ENCODE peak calls at places on chromosome 21, in seven cellular contexts. One of them, this sample, is unnamed.

GRCh38 chr21:27423073-27423472 is 456.2 kb upstream of the ADAMTS5 start:
- DNase-seq in H1: no peak
- DNase-seq in mesenchymal stem cell: peak; percentile 91
- DNase-seq in H9: no peak
- DNase-seq in neuronal stem cell: no peak
- DNase-seq in IMR-90: peak; percentile 95
- DNase-seq in mesendoderm: peak; percentile 66
- DNase-seq in this sample: peak; percentile 87

GRCh38 chr21:36839123-36839522 is 127.3 kb downstream of the HLCS start:
- DNase-seq in mesenchymal stem cell: peak; percentile 55
- DNase-seq in IMR-90: peak; percentile 91
- DNase-seq in mesendoderm: no peak
- DNase-seq in H1: no peak
- DNase-seq in H9: no peak
- DNase-seq in neuronal stem cell: no peak
- DNase-seq in this sample: no peak

GRCh38 chr21:29961291-29962027 is 21.7 kb upstream of the GRIK1 start:
- DNase-seq in H9: no peak
- DNase-seq in IMR-90: no peak
- DNase-seq in H1: no peak
- DNase-seq in mesendoderm: no peak
- DNase-seq in neuronal stem cell: no peak
- DNase-seq in mesenchymal stem cell: no peak
- DNase-seq in this sample: no peak

GRCh38 chr21:43321111-43321510 is 105.8 kb downstream of the SIK1 start:
- DNase-seq in IMR-90: peak; percentile 37
- DNase-seq in mesendoderm: no peak
- DNase-seq in neuronal stem cell: no peak
- DNase-seq in mesenchymal stem cell: peak; percentile 69
- DNase-seq in H1: no peak
- DNase-seq in H9: no peak
- DNase-seq in this sample: no peak

GRCh38 chr21:29219165-29219770 is 79.5 kb upstream of the BACH1 start:
- DNase-seq in mesendoderm: no peak
- DNase-seq in H1: no peak
- DNase-seq in mesenchymal stem cell: peak; percentile 42
- DNase-seq in neuronal stem cell: no peak
- DNase-seq in IMR-90: peak; percentile 47
- DNase-seq in H9: no peak
- DNase-seq in this sample: no peak

GRCh38 chr21:28805885-28806284 is 186.8 kb downstream of the LTN1 start:
- DNase-seq in H1: no peak
- DNase-seq in H9: no peak
- DNase-seq in mesenchymal stem cell: peak; percentile 87
- DNase-seq in mesendoderm: no peak
- DNase-seq in IMR-90: peak; percentile 97
- DNase-seq in neuronal stem cell: no peak
- DNase-seq in this sample: peak; percentile 28

GRCh38 chr21:14740116-14740515 is 194.0 kb upstream of the SAMSN1 start:
- DNase-seq in neuronal stem cell: no peak
- DNase-seq in mesenchymal stem cell: no peak
- DNase-seq in IMR-90: no peak
- DNase-seq in mesendoderm: no peak
- DNase-seq in H1: no peak
- DNase-seq in H9: no peak
- DNase-seq in this sample: no peak

GRCh38 chr21:35699360-35699759 is 361.0 kb downstream of the SETD4 start:
- DNase-seq in H1: no peak
- DNase-seq in IMR-90: no peak
- DNase-seq in H9: no peak
- DNase-seq in neuronal stem cell: no peak
- DNase-seq in mesenchymal stem cell: no peak
- DNase-seq in mesendoderm: no peak
- DNase-seq in this sample: no peak

GRCh38 chr21:22342855-22343254 is 1344.6 kb downstream of the NCAM2 start:
- DNase-seq in H9: no peak
- DNase-seq in mesenchymal stem cell: no peak
- DNase-seq in mesendoderm: no peak
- DNase-seq in H1: no peak
- DNase-seq in neuronal stem cell: no peak
- DNase-seq in IMR-90: no peak
- DNase-seq in this sample: no peak

GRCh38 chr21:36507397-36508018 is 27.6 kb upstream of the CLDN14 start:
- DNase-seq in neuronal stem cell: no peak
- DNase-seq in H1: no peak
- DNase-seq in IMR-90: peak; percentile 38
- DNase-seq in H9: no peak
- DNase-seq in mesenchymal stem cell: peak; percentile 4
- DNase-seq in mesendoderm: no peak
- DNase-seq in this sample: no peak

GRCh38 chr21:36150192-36150711 is 6.4 kb upstream of the DOP1B start:
- DNase-seq in mesendoderm: no peak
- DNase-seq in H9: no peak
- DNase-seq in mesenchymal stem cell: no peak
- DNase-seq in neuronal stem cell: no peak
- DNase-seq in H1: no peak
- DNase-seq in IMR-90: peak; percentile 54
- DNase-seq in this sample: no peak

GRCh38 chr21:33543505-33544129 is 779 bp downstream of the SON start:
- DNase-seq in H1: no peak
- DNase-seq in neuronal stem cell: no peak
- DNase-seq in mesendoderm: no peak
- DNase-seq in mesenchymal stem cell: no peak
- DNase-seq in H9: peak; percentile 66
- DNase-seq in IMR-90: no peak
- DNase-seq in this sample: peak; percentile 33

GRCh38 chr21:34822957-34823356 is 154.2 kb downstream of the CLIC6 start:
- DNase-seq in H9: no peak
- DNase-seq in mesendoderm: peak; percentile 22
- DNase-seq in neuronal stem cell: no peak
- DNase-seq in IMR-90: peak; percentile 68
- DNase-seq in mesenchymal stem cell: peak; percentile 66
- DNase-seq in H1: no peak
- DNase-seq in this sample: peak; percentile 43

GRCh38 chr21:34614443-34614692 is 545 bp downstream of the RCAN1 start:
- DNase-seq in H1: no peak
- DNase-seq in mesenchymal stem cell: no peak
- DNase-seq in IMR-90: no peak
- DNase-seq in H9: no peak
- DNase-seq in neuronal stem cell: no peak
- DNase-seq in mesendoderm: no peak
- DNase-seq in this sample: no peak

GRCh38 chr21:17482928-17483327 is 29.9 kb upstream of the CXADR start:
- DNase-seq in H9: no peak
- DNase-seq in mesendoderm: no peak
- DNase-seq in neuronal stem cell: no peak
- DNase-seq in H1: no peak
- DNase-seq in IMR-90: no peak
- DNase-seq in mesenchymal stem cell: no peak
- DNase-seq in this sample: no peak

GRCh38 chr21:43357708-43358430 is 69.1 kb downstream of the SIK1 start:
- DNase-seq in mesendoderm: no peak
- DNase-seq in H9: no peak
- DNase-seq in H1: no peak
- DNase-seq in mesenchymal stem cell: no peak
- DNase-seq in neuronal stem cell: no peak
- DNase-seq in IMR-90: no peak
- DNase-seq in this sample: no peak

GRCh38 chr21:36902331-36902730 is 64.1 kb downstream of the HLCS start:
- DNase-seq in H1: no peak
- DNase-seq in mesenchymal stem cell: no peak
- DNase-seq in neuronal stem cell: no peak
- DNase-seq in H9: no peak
- DNase-seq in IMR-90: no peak
- DNase-seq in mesendoderm: no peak
- DNase-seq in this sample: no peak

GRCh38 chr21:35324372-35325220 is 275.5 kb upstream of the RUNX1 start:
- DNase-seq in neuronal stem cell: no peak
- DNase-seq in H9: no peak
- DNase-seq in mesenchymal stem cell: peak; percentile 88
- DNase-seq in IMR-90: peak; percentile 63
- DNase-seq in H1: no peak
- DNase-seq in mesendoderm: peak; percentile 39
- DNase-seq in this sample: peak; percentile 61

GRCh38 chr21:18356801-18357200 is 46.8 kb downstream of the TMPRSS15 start:
- DNase-seq in IMR-90: no peak
- DNase-seq in mesendoderm: no peak
- DNase-seq in mesenchymal stem cell: no peak
- DNase-seq in H9: no peak
- DNase-seq in neuronal stem cell: no peak
- DNase-seq in H1: no peak
- DNase-seq in this sample: no peak

GRCh38 chr21:14054682-14055081 is 156.1 kb downstream of the LIPI start:
- DNase-seq in neuronal stem cell: no peak
- DNase-seq in IMR-90: no peak
- DNase-seq in mesenchymal stem cell: no peak
- DNase-seq in mesendoderm: no peak
- DNase-seq in H9: no peak
- DNase-seq in H1: no peak
- DNase-seq in this sample: no peak

GRCh38 chr21:27528697-27529096 is 561.8 kb upstream of the ADAMTS5 start:
- DNase-seq in mesendoderm: no peak
- DNase-seq in mesenchymal stem cell: no peak
- DNase-seq in IMR-90: peak; percentile 61
- DNase-seq in H1: no peak
- DNase-seq in neuronal stem cell: no peak
- DNase-seq in H9: no peak
- DNase-seq in this sample: peak; percentile 31

GRCh38 chr21:41008971-41009370 is 159.0 kb upstream of the BACE2 start:
- DNase-seq in H9: no peak
- DNase-seq in neuronal stem cell: no peak
- DNase-seq in mesenchymal stem cell: no peak
- DNase-seq in mesendoderm: no peak
- DNase-seq in H1: no peak
- DNase-seq in IMR-90: no peak
- DNase-seq in this sample: no peak
- H3K18ac ChIP-seq in H9: no peak overlapping the region
- H3K18ac ChIP-seq in neuronal stem cell: no peak overlapping the region
- H3K18ac ChIP-seq in mesenchymal stem cell: no peak overlapping the region
- H3K18ac ChIP-seq in mesendoderm: no peak overlapping the region
- H3K18ac ChIP-seq in H1: no peak overlapping the region
- H3K18ac ChIP-seq in IMR-90: no peak overlapping the region
- H3K18ac ChIP-seq in this sample: no peak overlapping the region

DNA sequence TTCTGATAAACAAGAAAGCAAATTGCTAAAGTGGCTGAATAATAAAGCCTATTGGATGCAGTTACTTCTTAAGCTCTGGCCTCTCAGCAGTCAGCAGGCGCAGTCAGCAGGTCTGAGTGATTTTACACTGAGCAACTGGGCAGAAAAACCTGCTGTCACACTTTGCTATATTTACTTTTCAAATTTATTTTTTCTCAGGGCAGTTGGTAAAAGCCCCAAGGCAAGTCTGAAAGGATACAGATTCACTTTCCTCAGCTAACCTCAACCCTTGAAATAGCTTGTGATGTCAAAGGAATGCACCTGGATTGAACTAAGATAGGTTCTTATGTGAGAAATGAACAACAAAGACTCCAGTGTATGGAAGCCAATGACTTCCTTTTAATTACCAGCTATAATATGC is 34.0 kb downstream of the ATP5PF start:
- DNase-seq in H1: no peak
- DNase-seq in mesenchymal stem cell: no peak
- DNase-seq in IMR-90: no peak
- DNase-seq in mesendoderm: no peak
- DNase-seq in H9: no peak
- DNase-seq in neuronal stem cell: no peak
- DNase-seq in this sample: peak; percentile 59
- H3K18ac ChIP-seq in H1: no peak overlapping the region
- H3K18ac ChIP-seq in mesenchymal stem cell: no peak overlapping the region
- H3K18ac ChIP-seq in IMR-90: no peak overlapping the region
- H3K18ac ChIP-seq in mesendoderm: no peak overlapping the region
- H3K18ac ChIP-seq in H9: no peak overlapping the region
- H3K18ac ChIP-seq in neuronal stem cell: no peak overlapping the region
- H3K18ac ChIP-seq in this sample: no peak overlapping the region

GRCh38 chr21:45537746-45538291 is 4.4 kb downstream of the SLC19A1 start:
- DNase-seq in mesendoderm: no peak
- DNase-seq in IMR-90: no peak
- DNase-seq in mesenchymal stem cell: no peak
- DNase-seq in H1: no peak
- DNase-seq in H9: no peak
- DNase-seq in neuronal stem cell: no peak
- DNase-seq in this sample: no peak

GRCh38 chr21:45536301-45537081 is 5.7 kb downstream of the SLC19A1 start:
- DNase-seq in neuronal stem cell: no peak
- DNase-seq in H1: no peak
- DNase-seq in mesenchymal stem cell: no peak
- DNase-seq in IMR-90: no peak
- DNase-seq in H9: no peak
- DNase-seq in mesendoderm: no peak
- DNase-seq in this sample: no peak

GRCh38 chr21:45535341-45536081 is 6.7 kb downstream of the SLC19A1 start:
- DNase-seq in neuronal stem cell: no peak
- DNase-seq in mesenchymal stem cell: no peak
- DNase-seq in IMR-90: no peak
- DNase-seq in H1: no peak
- DNase-seq in mesendoderm: no peak
- DNase-seq in H9: no peak
- DNase-seq in this sample: no peak

GRCh38 chr21:45538381-45539045 is 3.7 kb downstream of the SLC19A1 start:
- DNase-seq in mesendoderm: no peak
- DNase-seq in neuronal stem cell: no peak
- DNase-seq in H1: no peak
- DNase-seq in H9: peak; percentile 23
- DNase-seq in IMR-90: no peak
- DNase-seq in mesenchymal stem cell: no peak
- DNase-seq in this sample: no peak

GRCh38 chr21:45537111-45537745 is 5.0 kb downstream of the SLC19A1 start:
- DNase-seq in IMR-90: no peak
- DNase-seq in mesenchymal stem cell: no peak
- DNase-seq in neuronal stem cell: no peak
- DNase-seq in H1: no peak
- DNase-seq in mesendoderm: no peak
- DNase-seq in H9: no peak
- DNase-seq in this sample: no peak
- H3K18ac ChIP-seq in IMR-90: no peak overlapping the region
- H3K18ac ChIP-seq in mesenchymal stem cell: no peak overlapping the region
- H3K18ac ChIP-seq in neuronal stem cell: no peak overlapping the region
- H3K18ac ChIP-seq in H1: no peak overlapping the region
- H3K18ac ChIP-seq in mesendoderm: no peak overlapping the region
- H3K18ac ChIP-seq in H9: no peak overlapping the region
- H3K18ac ChIP-seq in this sample: no peak overlapping the region

GRCh38 chr21:21291883-21292569 is 293.8 kb downstream of the NCAM2 start:
- DNase-seq in neuronal stem cell: no peak
- DNase-seq in IMR-90: no peak
- DNase-seq in H1: no peak
- DNase-seq in mesendoderm: no peak
- DNase-seq in H9: no peak
- DNase-seq in mesenchymal stem cell: no peak
- DNase-seq in this sample: no peak

GRCh38 chr21:21290751-21291150 is 292.5 kb downstream of the NCAM2 start:
- DNase-seq in H9: no peak
- DNase-seq in H1: no peak
- DNase-seq in mesendoderm: no peak
- DNase-seq in IMR-90: no peak
- DNase-seq in neuronal stem cell: no peak
- DNase-seq in mesenchymal stem cell: no peak
- DNase-seq in this sample: no peak

GRCh38 chr21:21301013-21301412 is 302.8 kb downstream of the NCAM2 start:
- DNase-seq in mesenchymal stem cell: no peak
- DNase-seq in IMR-90: no peak
- DNase-seq in mesendoderm: no peak
- DNase-seq in H1: no peak
- DNase-seq in H9: no peak
- DNase-seq in neuronal stem cell: no peak
- DNase-seq in this sample: no peak

GRCh38 chr21:21297211-21297610 is 299.0 kb downstream of the NCAM2 start:
- DNase-seq in H9: no peak
- DNase-seq in H1: no peak
- DNase-seq in mesenchymal stem cell: no peak
- DNase-seq in IMR-90: no peak
- DNase-seq in neuronal stem cell: no peak
- DNase-seq in mesendoderm: no peak
- DNase-seq in this sample: no peak

GRCh38 chr21:21295303-21295702 is 297.1 kb downstream of the NCAM2 start:
- DNase-seq in H9: no peak
- DNase-seq in IMR-90: no peak
- DNase-seq in H1: no peak
- DNase-seq in mesenchymal stem cell: no peak
- DNase-seq in mesendoderm: no peak
- DNase-seq in neuronal stem cell: no peak
- DNase-seq in this sample: no peak
- H3K18ac ChIP-seq in H9: no peak overlapping the region
- H3K18ac ChIP-seq in IMR-90: no peak overlapping the region
- H3K18ac ChIP-seq in H1: no peak overlapping the region
- H3K18ac ChIP-seq in mesenchymal stem cell: no peak overlapping the region
- H3K18ac ChIP-seq in mesendoderm: no peak overlapping the region
- H3K18ac ChIP-seq in neuronal stem cell: no peak overlapping the region
- H3K18ac ChIP-seq in this sample: no peak overlapping the region